ENCODE peak calls at places on chromosomes 11 and 22, in nine cellular contexts. S is colonic mucosa, W is cardiac fibroblast, Q is fibroblast of pulmonary artery, P is pancreas, E is OCI-LY7, O is HFF-Myc, X is tibial nerve, T is sigmoid colon. V is an unnamed sample.

GRCh38 chr11:112599265-112599664 is 338.6 kb upstream of the PLET1 start:
- DNase-seq in S (no peak), W (no peak), Q (no peak), P (no peak), E (no peak), O (no peak), X (no peak), T (no peak), V (no peak)

GRCh38 chr11:117203069-117203407 is 3.9 kb downstream of the TAGLN start:
- DNase-seq in S (no peak), W (no peak), Q (no peak), P (peak), E (no peak), O (no peak), X (no peak), T (no peak), V (no peak)

GRCh38 chr11:34656062-34656720 is 35.3 kb downstream of the EHF start:
- DNase-seq in S (no peak), W (peak), Q (no peak), P (no peak), E (no peak), O (no peak), X (no peak), T (no peak), V (peak)

GRCh38 chr11:3160252-3161031 is 4.7 kb downstream of the OSBPL5 start:
- DNase-seq in S (peak), W (peak), Q (peak), P (peak), E (peak), O (peak), X (peak), T (peak), V (peak)

GRCh38 chr11:1879941-1880720 is 11.6 kb downstream of the PRR33 start:
- DNase-seq in S (peak), W (peak), Q (peak), P (peak), E (no peak), O (no peak), X (peak), T (peak), V (peak)

GRCh38 chr22:49749227-49749626 is 78.4 kb downstream of the BRD1 start:
- DNase-seq in S (no peak), W (no peak), Q (no peak), P (no peak), E (no peak), O (no peak), X (no peak), T (no peak), V (no peak)

GRCh38 chr11:104665631-104666030 is 232.6 kb downstream of the CASP12 start:
- DNase-seq in S (no peak), W (peak), Q (peak), P (no peak), E (no peak), O (no peak), X (no peak), T (no peak), V (peak)

GRCh38 chr22:37564111-37564711 is 3.9 kb downstream of the CDC42EP1 start:
- DNase-seq in S (no peak), W (peak), Q (peak), P (no peak), E (no peak), O (no peak), X (no peak), T (no peak), V (peak)

GRCh38 chr11:3907590-3907989 is 52.1 kb downstream of the STIM1 start:
- DNase-seq in S (no peak), W (no peak), Q (no peak), P (no peak), E (peak), O (no peak), X (no peak), T (no peak), V (no peak)

GRCh38 chr22:42977574-42977973 is 37.4 kb downstream of the PACSIN2 start:
- DNase-seq in S (no peak), W (no peak), Q (no peak), P (no peak), E (no peak), O (no peak), X (no peak), T (no peak), V (no peak)

GRCh38 chr22:43883012-43883661 is 8.7 kb downstream of the PNPLA5 start:
- DNase-seq in S (peak), W (peak), Q (peak), P (no peak), E (peak), O (peak), X (no peak), T (peak), V (peak)

GRCh38 chr22:27456696-27457503 is 344.7 kb downstream of the MN1 start:
- DNase-seq in S (no peak), W (peak), Q (peak), P (no peak), E (no peak), O (peak), X (no peak), T (no peak), V (peak)

GRCh38 chr11:103887001-103887680 is 149.3 kb upstream of the DDI1 start:
- DNase-seq in S (no peak), W (no peak), Q (no peak), P (no peak), E (peak), O (no peak), X (no peak), T (no peak), V (no peak)

GRCh38 chr22:35312198-35313059 is 12.7 kb downstream of the TOM1 start:
- DNase-seq in S (peak), W (peak), Q (no peak), P (no peak), E (no peak), O (no peak), X (no peak), T (peak), V (peak)

GRCh38 chr11:134243913-134244312 is 9.2 kb downstream of the THYN1 start:
- DNase-seq in S (no peak), W (no peak), Q (no peak), P (no peak), E (no peak), O (no peak), X (no peak), T (no peak), V (no peak)

DNA sequence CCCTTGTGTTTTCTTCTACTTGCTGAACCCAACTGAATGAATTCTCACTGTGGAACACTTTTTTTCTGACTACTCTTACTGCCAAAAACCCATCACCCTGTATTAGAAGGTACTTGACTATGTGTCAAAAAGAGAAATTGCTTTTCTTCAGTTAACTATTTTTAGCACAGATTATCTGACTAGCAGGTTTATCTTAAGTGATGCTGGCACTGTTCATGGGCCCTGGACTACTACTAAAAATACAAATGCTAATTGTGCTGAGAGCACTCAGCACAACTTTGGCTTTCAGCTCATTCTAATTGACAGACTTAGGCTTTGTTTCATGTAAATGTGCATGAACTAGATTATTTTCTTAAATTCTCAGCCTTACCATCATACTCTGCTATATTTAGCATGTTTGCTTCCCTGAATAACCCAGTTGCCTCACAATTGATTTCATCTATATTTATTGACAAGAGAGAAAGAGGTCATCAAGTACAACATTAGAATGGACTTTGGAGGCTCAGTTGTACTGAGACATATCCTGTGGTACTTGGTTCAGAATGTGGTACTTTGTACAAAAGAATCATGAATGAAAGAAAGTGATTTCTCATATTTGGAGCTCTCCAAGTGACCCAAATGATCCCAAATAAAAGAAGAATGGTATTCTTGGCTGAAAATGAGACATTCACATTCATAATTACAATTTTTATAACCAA is 478.3 kb downstream of the KCNA4 start:
- DNase-seq in S (no peak), W (no peak), Q (no peak), P (no peak), E (no peak), O (no peak), X (no peak), T (no peak), V (peak)
- H3K4me3 ChIP-seq in S (no peak), W (no peak), Q (no peak), P (no peak), E (no peak), O (no peak), X (no peak), T (no peak), V (no peak)

GRCh38 chr22:40436460-40437431 is 66.4 kb downstream of the SGSM3 start:
- DNase-seq in S (no peak), W (peak), Q (peak), P (no peak), E (peak), O (no peak), X (no peak), T (no peak), V (peak)
- H3K4me3 ChIP-seq in S (no peak), W (no peak), Q (no peak), P (no peak), E (peak), O (no peak), X (no peak), T (peak), V (peak)

DNA sequence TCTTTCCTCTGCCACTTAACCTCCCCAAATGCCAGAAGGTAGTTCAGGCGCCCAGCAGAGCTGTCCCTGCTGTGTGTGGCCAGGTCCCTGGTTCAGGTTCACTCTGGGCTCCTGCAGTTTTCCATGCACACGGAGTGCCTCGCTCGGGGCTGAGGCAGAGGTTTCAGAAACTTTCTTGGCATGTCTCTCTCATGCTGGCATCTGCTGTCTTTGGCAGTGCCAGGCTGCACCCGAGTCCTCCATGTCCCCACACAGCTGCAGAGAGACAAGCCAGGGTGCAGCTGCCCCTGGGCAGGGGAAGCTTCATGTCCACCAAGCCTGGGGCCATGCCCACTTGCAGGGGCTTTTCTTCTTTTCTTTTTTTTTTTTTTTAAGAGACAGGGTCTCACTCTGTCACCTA is 7.0 kb upstream of the NEFH start:
- DNase-seq in S (no peak), W (no peak), Q (no peak), P (no peak), E (no peak), O (no peak), X (no peak), T (no peak), V (no peak)
- H3K4me3 ChIP-seq in S (no peak), W (no peak), Q (no peak), P (no peak), E (no peak), O (no peak), X (no peak), T (no peak), V (no peak)

DNA sequence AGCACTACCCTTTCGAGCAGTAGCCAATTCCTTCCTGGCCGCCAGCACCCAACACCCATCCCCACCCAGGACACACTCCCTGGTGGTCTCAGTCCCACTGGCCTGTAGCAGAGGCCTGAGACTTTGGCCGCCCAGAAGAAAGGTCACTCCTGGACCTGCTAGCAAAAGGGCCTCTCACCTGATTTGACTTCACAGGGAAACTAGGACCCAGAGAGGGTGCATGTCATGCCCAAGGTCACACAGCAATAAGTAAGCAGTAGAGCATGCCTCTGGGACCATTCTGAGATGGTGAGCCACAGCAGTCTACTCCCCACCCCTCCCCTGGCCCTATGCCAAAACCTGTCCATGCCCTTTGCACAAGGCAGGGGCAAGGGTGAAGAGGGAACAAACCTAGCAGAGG is 7.3 kb downstream of the ARRB1 start:
- DNase-seq in S (peak), W (no peak), Q (no peak), P (peak), E (no peak), O (no peak), X (no peak), T (no peak), V (no peak)
- H3K4me3 ChIP-seq in S (no peak), W (no peak), Q (no peak), P (peak), E (no peak), O (no peak), X (no peak), T (peak), V (no peak)

V was measured in fibroblast of the aortic adventitia.